ENCODE peak calls at places on chromosomes 6 and 20, in eight cellular contexts. G is HT1080; U is stimulated activated CD4-positive, alpha-beta T cell treated with anti-CD3 and anti-CD28 coated beads, TNF-alpha, amount 100 ng/mL, for 24 hours; X is lower lobe of right lung; L is KBM-7; D is stimulated activated CD8-positive, alpha-beta memory T cell treated with anti-CD3 and anti-CD28 coated beads, Interleukin-4, amount 100 ng/mL, for 1 hour; V is PC-3; R is cardiac muscle cell. P is an unnamed sample.

GRCh38 chr6:149501201-149501600 is 16.4 kb upstream of the ZC3H12D start:
- DNase-seq in R (no peak), X (no peak), G (no peak), L (no peak), V (no peak), D (no peak), U (no peak), P (no peak)

GRCh38 chr6:17397764-17398194 is 4.4 kb downstream of the CAP2 start:
- DNase-seq in X (no peak), D (no peak), V (peak), L (no peak), U (no peak), G (no peak), R (peak), P (no peak)

GRCh38 chr6:111239455-111239854 is 152.2 kb downstream of the SLC16A10 start:
- DNase-seq in R (no peak), X (no peak), V (no peak), D (no peak), U (no peak), L (no peak), G (no peak), P (no peak)

GRCh38 chr6:139473731-139474130 is 99.3 kb upstream of the CITED2 start:
- DNase-seq in D (no peak), V (no peak), U (no peak), G (no peak), L (no peak), R (peak), X (no peak), P (peak)

GRCh38 chr20:64146301-64146935 is 17.8 kb upstream of the MYT1 start:
- DNase-seq in R (no peak), V (no peak), U (no peak), L (no peak), G (no peak), X (peak), D (no peak), P (no peak)

GRCh38 chr20:58852559-58853271 is at the start of gene GNAS:
- DNase-seq in L (no peak), R (peak), X (peak), U (peak), G (no peak), V (peak), D (no peak), P (peak)

GRCh38 chr20:48875233-48875913 is 46.1 kb upstream of the ARFGEF2 start:
- DNase-seq in X (no peak), V (no peak), L (no peak), D (no peak), U (no peak), R (no peak), G (no peak), P (no peak)

GRCh38 chr6:134363323-134364039 is 45.6 kb upstream of the SGK1 start:
- DNase-seq in X (no peak), U (no peak), G (peak), L (no peak), D (no peak), R (no peak), V (peak), P (peak)

GRCh38 chr6:123716506-123716905 is 79.8 kb upstream of the TRDN start:
- DNase-seq in V (no peak), D (no peak), R (no peak), X (no peak), G (peak), U (no peak), L (no peak), P (peak)

GRCh38 chr6:16243055-16243454 is 4.7 kb downstream of the GMPR start:
- DNase-seq in V (peak), G (peak), D (no peak), R (peak), L (no peak), U (no peak), X (no peak), P (peak)

GRCh38 chr20:25389381-25389857 is 1.2 kb downstream of the ABHD12 start:
- DNase-seq in X (no peak), U (no peak), G (peak), L (peak), R (peak), D (no peak), V (peak), P (no peak)

GRCh38 chr20:23162887-23163286 is 76.8 kb upstream of the CD93 start:
- DNase-seq in L (no peak), V (no peak), R (no peak), D (no peak), G (no peak), U (no peak), X (no peak), P (no peak)

GRCh38 chr20:62404761-62405107 is 2.4 kb downstream of the CABLES2 start:
- DNase-seq in G (no peak), X (no peak), D (no peak), R (no peak), V (no peak), L (no peak), U (no peak), P (no peak)

GRCh38 chr6:56642366-56643261 is at the start of gene DST:
- DNase-seq in X (no peak), L (no peak), D (no peak), G (peak), U (no peak), V (peak), R (peak), P (peak)

GRCh38 chr6:42175860-42176259 is 2.7 kb downstream of the GUCA1A start:
- DNase-seq in L (no peak), R (no peak), X (no peak), D (no peak), V (peak), U (no peak), G (no peak), P (no peak)

GRCh38 chr6:43575105-43575771 is 600 bp downstream of the XPO5 start:
- DNase-seq in V (peak), U (no peak), L (peak), X (peak), R (peak), D (no peak), G (no peak), P (peak)

GRCh38 chr6:41442800-41443501 is 103.2 kb upstream of the FOXP4 start:
- DNase-seq in X (peak), L (peak), V (no peak), D (no peak), G (no peak), U (no peak), R (peak), P (no peak)

GRCh38 chr6:39224523-39225182 is 4.6 kb downstream of the KCNK5 start:
- DNase-seq in U (no peak), D (no peak), G (no peak), V (no peak), L (no peak), R (no peak), X (no peak), P (no peak)

GRCh38 chr6:95596021-95596420 is 18.7 kb downstream of the MANEA start:
- DNase-seq in R (no peak), G (no peak), L (no peak), D (no peak), U (no peak), X (no peak), V (peak), P (no peak)

GRCh38 chr20:38645318-38645717 is 43.7 kb downstream of the ARHGAP40 start:
- DNase-seq in G (no peak), U (no peak), D (no peak), V (no peak), R (no peak), X (no peak), L (no peak), P (no peak)

GRCh38 chr6:105882071-105882803 is 203.9 kb upstream of the PRDM1 start:
- DNase-seq in U (no peak), X (no peak), L (no peak), G (no peak), V (peak), D (no peak), R (no peak), P (peak)

GRCh38 chr20:41380551-41381262 is 14.1 kb upstream of the EMILIN3 start:
- DNase-seq in U (no peak), D (no peak), R (no peak), V (no peak), G (peak), L (peak), X (no peak), P (no peak)

GRCh38 chr6:116412270-116412669 is 41.5 kb downstream of the DSE start:
- DNase-seq in L (no peak), G (no peak), V (no peak), U (no peak), R (peak), D (no peak), X (no peak), P (no peak)

GRCh38 chr6:5453531-5453930 is 192.2 kb downstream of the FARS2 start:
- DNase-seq in L (no peak), U (no peak), G (peak), D (no peak), V (peak), R (no peak), X (no peak), P (no peak)

GRCh38 chr6:7677229-7677628 is 48.7 kb upstream of the BMP6 start:
- DNase-seq in D (no peak), G (no peak), X (no peak), V (no peak), R (no peak), U (no peak), L (no peak), P (no peak)

GRCh38 chr6:30463651-30464618 is 25.4 kb upstream of the HLA-E start:
- DNase-seq in R (peak), L (peak), X (peak), V (peak), U (peak), G (peak), D (no peak), P (peak)

P was measured in renal cortical epithelial cell.